ENCODE peak calls at places on chromosome 13, in nine cellular contexts. V is osteocyte, G is PC-3, Y is esophagus muscularis mucosa, R is tibial nerve, W is chondrocyte, P is H9, H is uterus, Q is WTC11. K is an unnamed sample.

GRCh38 chr13:112999414-113000177 is 30.6 kb downstream of the MCF2L start:
- DNase-seq in V (no peak), W (no peak), Q (no peak), P (no peak), Y (no peak), G (no peak), H (no peak), R (no peak), K (no peak)

GRCh38 chr13:30861836-30862467 is 44.1 kb upstream of the MEDAG start:
- DNase-seq in H (no peak), W (no peak), Q (no peak), G (no peak), P (no peak), V (no peak), R (no peak), Y (no peak), K (no peak)

GRCh38 chr13:72139192-72139591 is 272.2 kb upstream of the DACH1 start:
- DNase-seq in H (no peak), Q (no peak), W (no peak), R (no peak), V (no peak), G (no peak), Y (no peak), P (no peak), K (no peak)

GRCh38 chr13:26568132-26568815 is 10.8 kb downstream of the WASF3 start:
- DNase-seq in P (no peak), W (no peak), G (no peak), Q (no peak), R (no peak), H (no peak), V (no peak), Y (no peak), K (no peak)

GRCh38 chr13:24341439-24341838 is 32.1 kb downstream of the C1QTNF9 start:
- DNase-seq in V (no peak), H (no peak), G (peak), W (no peak), P (no peak), Q (no peak), Y (peak), R (no peak), K (peak)

GRCh38 chr13:102550507-102550906 is 46.3 kb upstream of the TPP2 start:
- DNase-seq in Y (no peak), Q (no peak), W (no peak), P (peak), G (no peak), V (no peak), R (no peak), H (no peak), K (no peak)

GRCh38 chr13:49858183-49858856 is 65.8 kb upstream of the KPNA3 start:
- DNase-seq in H (no peak), G (peak), R (no peak), Q (no peak), W (no peak), P (no peak), Y (no peak), V (peak), K (peak)

GRCh38 chr13:94339116-94339687 is 140.3 kb downstream of the DCT start:
- DNase-seq in V (no peak), G (no peak), Q (no peak), H (peak), R (no peak), W (no peak), Y (peak), P (no peak), K (no peak)

GRCh38 chr13:112072531-112073244 is 5.7 kb downstream of the SOX1 start:
- DNase-seq in H (no peak), P (peak), V (no peak), Y (no peak), G (no peak), R (no peak), Q (peak), W (no peak), K (no peak)

GRCh38 chr13:23701646-23702045 is 131.4 kb downstream of the TNFRSF19 start:
- DNase-seq in G (no peak), V (no peak), Y (no peak), W (no peak), Q (no peak), R (peak), P (no peak), H (peak), K (no peak)

GRCh38 chr13:105073041-105073440 is 1462.4 kb downstream of the EFNB2 start:
- DNase-seq in R (no peak), W (no peak), Y (no peak), V (no peak), H (no peak), P (no peak), Q (no peak), G (no peak), K (no peak)

GRCh38 chr13:47437411-47437810 is 540.6 kb upstream of the HTR2A start:
- DNase-seq in R (no peak), V (no peak), G (no peak), H (no peak), P (no peak), W (no peak), Y (no peak), Q (no peak), K (no peak)

GRCh38 chr13:102724923-102725322 is 30.1 kb upstream of the METTL21C start:
- DNase-seq in Y (no peak), Q (no peak), G (peak), V (no peak), W (no peak), R (no peak), H (no peak), P (no peak), K (peak)

GRCh38 chr13:33554919-33555791 is 262.8 kb upstream of the RFC3 start:
- DNase-seq in V (no peak), P (no peak), R (no peak), Y (no peak), W (no peak), Q (no peak), G (peak), H (no peak), K (no peak)

GRCh38 chr13:65892859-65893258 is 1337.3 kb downstream of the PCDH9 start:
- DNase-seq in Q (no peak), W (no peak), G (peak), R (no peak), Y (no peak), H (no peak), P (no peak), V (no peak), K (peak)

GRCh38 chr13:30569901-30570576 is 47.7 kb upstream of the USPL1 start:
- DNase-seq in Q (no peak), H (peak), P (peak), V (no peak), R (no peak), G (peak), Y (no peak), W (no peak), K (peak)

GRCh38 chr13:34698953-34699352 is 243.1 kb upstream of the NBEA start:
- DNase-seq in P (no peak), G (no peak), V (no peak), Y (no peak), Q (no peak), W (no peak), H (no peak), R (no peak), K (peak)

GRCh38 chr13:73059460-73060250 is 850 bp downstream of the KLF5 start:
- DNase-seq in G (peak), Q (peak), H (peak), Y (no peak), R (no peak), P (peak), W (peak), V (no peak), K (peak)

GRCh38 chr13:42312817-42313431 is 41.0 kb downstream of the AKAP11 start:
- DNase-seq in R (no peak), Q (no peak), Y (no peak), P (no peak), G (peak), H (no peak), W (no peak), V (no peak), K (peak)

GRCh38 chr13:44906758-44907157 is 82.5 kb downstream of the NUFIP1 start:
- DNase-seq in V (no peak), Q (no peak), R (no peak), Y (no peak), P (no peak), W (no peak), H (peak), G (no peak), K (no peak)

GRCh38 chr13:89943139-89943538 is 1404.3 kb upstream of the MIR17HG start:
- DNase-seq in R (no peak), P (no peak), Q (no peak), Y (no peak), H (no peak), V (no peak), G (no peak), W (no peak), K (no peak)

GRCh38 chr13:114054269-114054668 is 78.2 kb downstream of the RASA3 start:
- DNase-seq in Y (no peak), P (no peak), Q (peak), H (no peak), W (no peak), V (no peak), G (no peak), R (no peak), K (no peak)

GRCh38 chr13:50713849-50714248 is 129.6 kb downstream of the DLEU7 start:
- DNase-seq in R (no peak), V (no peak), H (no peak), Q (no peak), P (no peak), W (no peak), Y (no peak), G (peak), K (peak)

GRCh38 chr13:42769650-42770049 is 11.7 kb upstream of the FAM216B start:
- DNase-seq in P (no peak), G (peak), Y (no peak), V (no peak), Q (no peak), H (no peak), R (no peak), W (no peak), K (no peak)

GRCh38 chr13:24668955-24669354 is 11.3 kb upstream of the ATP12A start:
- DNase-seq in Q (no peak), P (no peak), V (no peak), R (no peak), H (no peak), G (peak), W (no peak), Y (no peak), K (peak)

GRCh38 chr13:109968876-109969577 is 182.6 kb upstream of the IRS2 start:
- DNase-seq in V (no peak), H (no peak), Y (no peak), R (no peak), Q (no peak), W (no peak), P (no peak), G (no peak), K (no peak)

GRCh38 chr13:110042253-110042652 is 255.9 kb upstream of the IRS2 start:
- DNase-seq in P (no peak), V (no peak), Q (no peak), H (no peak), G (no peak), W (no peak), Y (no peak), R (no peak), K (no peak)

GRCh38 chr13:26923824-26924605 is 163.4 kb upstream of the GPR12 start:
- DNase-seq in R (no peak), P (no peak), Q (no peak), V (no peak), Y (no peak), W (no peak), G (no peak), H (no peak), K (peak)

GRCh38 chr13:31043891-31044657 is 111.6 kb downstream of the TEX26 start:
- DNase-seq in Q (peak), P (peak), V (peak), R (peak), W (no peak), Y (peak), H (peak), G (peak), K (peak)

GRCh38 chr13:112895521-112896465 is 73.2 kb upstream of the MCF2L start:
- DNase-seq in P (no peak), W (peak), H (no peak), G (no peak), Y (no peak), R (no peak), V (no peak), Q (no peak), K (no peak)

GRCh38 chr13:30037766-30038165 is 187.3 kb upstream of the UBL3 start:
- DNase-seq in R (no peak), Y (no peak), Q (no peak), P (no peak), H (no peak), V (no peak), W (no peak), G (no peak), K (no peak)

GRCh38 chr13:112079696-112080095 is 12.7 kb downstream of the SOX1 start:
- DNase-seq in G (no peak), H (no peak), P (no peak), W (no peak), Y (no peak), V (no peak), Q (peak), R (no peak), K (peak)

DNA sequence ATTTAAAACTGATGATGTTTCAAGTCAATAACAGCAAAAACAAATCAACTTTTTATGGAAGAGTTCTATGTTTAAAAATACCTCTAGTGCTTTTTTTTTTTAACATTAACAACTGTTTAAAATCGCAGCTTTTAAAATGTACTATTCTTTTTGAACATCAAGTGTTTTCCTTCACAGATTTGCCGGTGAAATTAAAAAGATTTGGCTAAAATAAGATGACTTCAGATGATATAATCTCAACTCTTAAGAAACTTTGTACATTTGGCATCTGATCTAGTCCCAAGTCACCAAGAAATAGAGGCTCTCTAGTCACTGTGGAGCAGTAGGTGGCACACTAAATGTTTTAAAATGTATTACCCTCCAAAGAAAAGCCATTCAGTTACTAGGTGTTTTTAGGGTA is 5.0 kb downstream of the POU4F1 start:
- DNase-seq in W (no peak), V (no peak), G (no peak), R (no peak), H (no peak), Q (no peak), Y (no peak), P (no peak), K (no peak)
- TF ChIP-seq CTCF in W (no peak), V (no peak), G (no peak), R (no peak), H (no peak), Q (no peak), Y (no peak), P (no peak), K (no peak)

DNA sequence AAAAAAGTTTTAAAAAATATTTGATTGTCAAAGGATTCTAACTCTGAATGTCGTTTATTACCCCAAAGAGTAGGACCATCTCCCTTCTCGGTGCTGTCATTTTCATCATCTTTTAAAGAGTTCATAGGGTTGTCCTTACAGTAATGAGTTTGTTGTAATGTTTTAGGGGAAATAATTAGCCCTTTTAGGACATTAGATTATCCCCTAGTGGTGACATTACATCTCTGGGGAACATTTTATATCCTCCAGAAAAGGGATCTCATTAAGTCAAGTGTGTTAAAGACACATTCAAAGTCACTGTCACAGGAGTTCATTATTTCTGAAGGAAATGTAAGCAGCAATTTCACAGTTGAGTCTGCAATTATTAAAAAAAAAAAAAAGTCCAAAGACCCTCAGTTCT is 99.3 kb upstream of the GJB6 start:
- DNase-seq in R (no peak), Y (no peak), V (no peak), P (no peak), G (no peak), W (no peak), H (no peak), Q (no peak), K (no peak)
- TF ChIP-seq CTCF in R (no peak), Y (no peak), V (no peak), P (peak), G (peak), W (peak), H (no peak), Q (no peak), K (no peak)

DNA sequence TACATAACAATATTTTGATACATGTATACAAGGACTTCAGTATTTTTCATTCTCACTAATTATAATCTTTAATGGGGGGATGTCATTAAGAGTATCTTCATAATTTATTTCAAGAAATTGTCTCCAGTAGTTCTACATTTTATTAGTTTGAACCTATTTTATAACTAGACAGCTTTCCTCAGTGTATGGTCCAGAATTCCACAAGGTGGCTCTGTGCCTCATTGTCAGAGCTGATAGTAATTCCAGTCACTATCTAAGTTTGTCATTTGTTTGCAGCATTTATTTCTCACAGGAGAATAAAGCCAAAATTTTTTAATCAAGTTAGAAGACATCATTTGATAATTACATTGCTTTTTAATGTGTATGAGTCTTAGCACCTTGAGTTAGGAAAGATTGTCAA is 1633.0 kb upstream of the PCDH20 start:
- DNase-seq in R (no peak), Y (no peak), Q (no peak), G (peak), V (no peak), W (no peak), H (no peak), P (no peak), K (no peak)
- TF ChIP-seq CTCF in R (no peak), Y (no peak), Q (no peak), G (peak), V (peak), W (peak), H (no peak), P (peak), K (no peak)

GRCh38 chr13:74795526-74795925 is 661.3 kb upstream of the KLF12 start:
- DNase-seq in P (no peak), Q (no peak), G (no peak), R (no peak), H (no peak), V (no peak), W (no peak), Y (no peak), K (no peak)

GRCh38 chr13:74794147-74794546 is 659.9 kb upstream of the KLF12 start:
- DNase-seq in G (no peak), Y (no peak), P (no peak), R (no peak), H (no peak), W (no peak), V (no peak), Q (no peak), K (no peak)

GRCh38 chr13:74796126-74796643 is 662.0 kb upstream of the KLF12 start:
- DNase-seq in G (no peak), W (no peak), Q (peak), H (no peak), R (no peak), P (no peak), V (no peak), Y (no peak), K (no peak)

GRCh38 chr13:74794582-74794981 is 660.4 kb upstream of the KLF12 start:
- DNase-seq in V (no peak), Y (no peak), Q (no peak), G (no peak), R (no peak), H (no peak), P (no peak), W (no peak), K (no peak)
- TF ChIP-seq CTCF in V (peak), Y (no peak), Q (no peak), G (no peak), R (no peak), H (no peak), P (peak), W (peak), K (no peak)

GRCh38 chr13:106382569-106382968 is 152.9 kb downstream of the EFNB2 start:
- DNase-seq in V (no peak), H (no peak), G (no peak), W (no peak), R (no peak), Y (no peak), Q (no peak), P (no peak), K (no peak)
- TF ChIP-seq CTCF in V (no peak), H (no peak), G (peak), W (peak), R (no peak), Y (no peak), Q (no peak), P (peak), K (no peak)